ENCODE peak calls at places on chromosome 6, in seven cellular contexts. L is spleen, S is tibial nerve, A is HCT116, E is body of pancreas, Z is adrenal gland, I is HepG2. M is an unnamed sample. For H3K4me1, the result is how much of the 10 kb centered on the place peaks cover.

GRCh38 chr6:136593748-136594490 is 43.7 kb upstream of the MAP7 start:
- DNase-seq in L (no peak), S (no peak), A (peak), E (peak), Z (peak), I (peak), M (no peak)

GRCh38 chr6:30007132-30007764 is 53.8 kb upstream of the POLR1H start:
- DNase-seq in L (peak), S (no peak), A (no peak), E (peak), Z (no peak), I (no peak), M (no peak)

GRCh38 chr6:93786474-93787330 is 367.3 kb upstream of the EPHA7 start:
- DNase-seq in L (no peak), S (no peak), A (no peak), E (no peak), Z (no peak), I (no peak), M (no peak)

GRCh38 chr6:124148225-124148624 is 344.6 kb downstream of the NKAIN2 start:
- DNase-seq in L (no peak), S (no peak), A (no peak), E (no peak), Z (no peak), I (no peak), M (no peak)

GRCh38 chr6:84082693-84083265 is 49.2 kb downstream of the MRAP2 start:
- DNase-seq in L (no peak), S (no peak), A (no peak), E (no peak), Z (no peak), I (no peak), M (no peak)

GRCh38 chr6:2940851-2941250 is 30.5 kb downstream of the SERPINB6 start:
- DNase-seq in L (no peak), S (no peak), A (no peak), E (no peak), Z (no peak), I (no peak), M (no peak)

GRCh38 chr6:82363368-82364086 is at the start of gene TPBG:
- DNase-seq in L (peak), S (peak), A (peak), E (peak), Z (peak), I (peak), M (peak)

GRCh38 chr6:30716879-30717128 is 277 bp downstream of the MDC1 start:
- DNase-seq in L (no peak), S (no peak), A (no peak), E (no peak), Z (no peak), I (no peak), M (no peak)

GRCh38 chr6:10407674-10408054 is 7.2 kb downstream of the TFAP2A start:
- DNase-seq in L (no peak), S (no peak), A (no peak), E (no peak), Z (no peak), I (no peak), M (no peak)

GRCh38 chr6:5249451-5250122 is 11.2 kb downstream of the LYRM4 start:
- DNase-seq in L (no peak), S (no peak), A (no peak), E (no peak), Z (no peak), I (no peak), M (no peak)

GRCh38 chr6:41767112-41767946 is 12.4 kb downstream of the FRS3 start:
- DNase-seq in L (no peak), S (peak), A (no peak), E (peak), Z (peak), I (peak), M (peak)

GRCh38 chr6:155791891-155792290 is 336.3 kb upstream of the NOX3 start:
- DNase-seq in L (no peak), S (no peak), A (no peak), E (no peak), Z (no peak), I (no peak), M (no peak)

GRCh38 chr6:168247456-168248147 is 72.0 kb downstream of the DACT2 start:
- DNase-seq in L (no peak), S (peak), A (no peak), E (peak), Z (no peak), I (peak), M (no peak)

GRCh38 chr6:20404641-20405032 is 3.0 kb downstream of the E2F3 start:
- DNase-seq in L (peak), S (peak), A (peak), E (peak), Z (peak), I (peak), M (no peak)

GRCh38 chr6:36296240-36296639 is 26.4 kb downstream of the PNPLA1 start:
- DNase-seq in L (no peak), S (no peak), A (no peak), E (no peak), Z (no peak), I (no peak), M (no peak)

GRCh38 chr6:15826814-15827213 is 164.0 kb upstream of the DTNBP1 start:
- DNase-seq in L (no peak), S (no peak), A (no peak), E (no peak), Z (no peak), I (no peak), M (no peak)

GRCh38 chr6:170237999-170238740 is 52.7 kb downstream of the DLL1 start:
- DNase-seq in L (peak), S (no peak), A (no peak), E (peak), Z (no peak), I (no peak), M (no peak)

GRCh38 chr6:21666200-21666671 is 72.7 kb downstream of the SOX4 start:
- DNase-seq in L (peak), S (no peak), A (no peak), E (no peak), Z (no peak), I (no peak), M (peak)

GRCh38 chr6:156687875-156688549 is 89.2 kb upstream of the ARID1B start:
- DNase-seq in L (no peak), S (no peak), A (peak), E (peak), Z (peak), I (no peak), M (no peak)

GRCh38 chr6:119466226-119466625 is 116.7 kb upstream of the MAN1A1 start:
- DNase-seq in L (no peak), S (no peak), A (no peak), E (no peak), Z (no peak), I (no peak), M (no peak)

GRCh38 chr6:158773581-158774449 is 45.4 kb downstream of the EZR start:
- DNase-seq in L (no peak), S (no peak), A (no peak), E (no peak), Z (no peak), I (no peak), M (no peak)
- H3K4me1 ChIP-seq in L (under half), S (under half), A (half or more), E (under half), Z (under half), I (under half), M (under half)

GRCh38 chr6:105608393-105608705 is 205.5 kb upstream of the PREP start:
- DNase-seq in L (no peak), S (no peak), A (no peak), E (no peak), Z (no peak), I (no peak), M (no peak)

GRCh38 chr6:105611606-105612005 is 208.7 kb upstream of the PREP start:
- DNase-seq in L (no peak), S (no peak), A (no peak), E (no peak), Z (no peak), I (no peak), M (no peak)

GRCh38 chr6:105608711-105609374 is 206.0 kb upstream of the PREP start:
- DNase-seq in L (no peak), S (no peak), A (no peak), E (no peak), Z (no peak), I (peak), M (no peak)

GRCh38 chr6:105607624-105608392 is 204.9 kb upstream of the PREP start:
- DNase-seq in L (no peak), S (no peak), A (no peak), E (no peak), Z (no peak), I (no peak), M (no peak)

GRCh38 chr6:105609375-105609991 is 206.6 kb upstream of the PREP start:
- DNase-seq in L (no peak), S (no peak), A (no peak), E (peak), Z (peak), I (no peak), M (peak)
- TF ChIP-seq POLR2A in L (no peak), S (no peak), A (no peak), E (no peak), Z (no peak), I (no peak), M (no peak)

DNA sequence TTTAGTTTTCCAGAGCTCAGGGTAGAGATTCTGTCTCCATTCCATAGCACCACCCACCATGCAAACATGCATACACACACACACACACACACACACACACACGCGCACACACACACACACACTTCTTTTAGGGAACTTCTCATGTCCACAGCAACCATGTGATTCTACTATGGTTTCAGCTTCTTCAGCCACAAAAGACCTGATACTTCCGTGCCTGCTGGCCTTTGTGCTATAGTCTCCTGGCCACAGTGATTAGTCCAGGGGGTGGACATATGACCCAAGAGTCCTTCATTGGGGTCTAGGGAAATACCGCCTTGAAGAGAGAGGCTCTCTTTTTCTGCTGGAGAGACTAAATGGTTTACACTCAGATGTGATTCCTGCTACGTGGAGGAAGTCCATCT is 53.5 kb downstream of the CARMIL1 start:
- DNase-seq in L (no peak), S (no peak), A (no peak), E (no peak), Z (no peak), I (no peak), M (no peak)
- H3K4me1 ChIP-seq in L (under half), S (under half), A (under half), E (under half), Z (under half), I (under half), M (under half)

GRCh38 chr6:7200598-7201443 is 93.1 kb downstream of the RREB1 start:
- DNase-seq in L (no peak), S (no peak), A (no peak), E (peak), Z (no peak), I (peak), M (peak)

GRCh38 chr6:7204726-7205125 is 97.0 kb downstream of the RREB1 start:
- DNase-seq in L (no peak), S (no peak), A (no peak), E (no peak), Z (no peak), I (no peak), M (no peak)

GRCh38 chr6:7201444-7201731 is 93.6 kb downstream of the RREB1 start:
- DNase-seq in L (no peak), S (no peak), A (no peak), E (no peak), Z (no peak), I (no peak), M (no peak)

GRCh38 chr6:7203939-7204338 is 96.2 kb downstream of the RREB1 start:
- DNase-seq in L (no peak), S (no peak), A (no peak), E (no peak), Z (no peak), I (no peak), M (no peak)

DNA sequence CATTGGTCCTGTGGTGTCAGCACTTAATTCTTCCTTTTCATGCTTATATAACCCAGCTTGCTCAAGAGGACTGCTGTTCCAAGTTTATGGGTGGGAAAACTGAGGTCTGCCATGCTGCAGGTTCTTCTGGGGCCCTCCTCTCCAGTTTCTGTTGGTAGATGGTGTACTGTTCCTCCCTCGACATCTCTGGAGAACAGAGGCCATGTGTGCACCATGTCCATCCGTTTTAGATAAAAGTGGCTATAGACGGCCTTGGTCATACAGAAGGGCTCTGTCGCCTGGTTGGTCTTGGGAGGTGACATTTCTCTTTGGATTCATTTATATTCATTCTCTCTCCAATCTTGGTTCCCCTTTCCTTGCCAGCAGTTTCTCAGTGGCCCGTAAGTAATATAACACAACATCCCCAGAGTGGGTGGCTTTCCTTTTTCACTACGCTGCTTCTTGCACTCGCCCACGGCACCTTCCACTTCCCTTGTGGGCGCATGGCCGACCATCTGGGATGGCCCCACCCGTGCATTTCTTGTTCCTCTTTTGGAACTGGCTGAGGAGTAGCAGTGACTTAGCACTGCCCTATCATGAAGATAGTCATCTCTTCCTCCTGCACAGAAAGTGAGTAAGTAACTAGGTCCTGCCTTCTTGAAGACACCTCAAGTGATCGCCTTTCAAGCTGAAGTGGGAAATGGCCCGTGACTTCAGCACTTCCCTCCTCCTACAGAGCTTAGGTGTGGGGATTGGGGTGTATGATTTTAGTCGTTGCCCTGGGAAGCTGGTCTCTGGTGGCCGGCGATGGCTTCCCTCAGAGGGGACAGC is 94.2 kb downstream of the RREB1 start:
- DNase-seq in L (peak), S (peak), A (no peak), E (no peak), Z (no peak), I (no peak), M (no peak)
- TF ChIP-seq POLR2A in L (no peak), S (no peak), A (no peak), E (no peak), Z (no peak), I (no peak), M (no peak)

GRCh38 chr6:128364766-128365519 is 155.5 kb downstream of the PTPRK start:
- DNase-seq in L (no peak), S (no peak), A (no peak), E (no peak), Z (no peak), I (no peak), M (no peak)
- H3K4me1 ChIP-seq in L (under half), S (under half), A (under half), E (half or more), Z (under half), I (half or more), M (under half)

GRCh38 chr6:104953410-104953953 is 3.4 kb upstream of the LIN28B start:
- DNase-seq in L (no peak), S (no peak), A (no peak), E (no peak), Z (no peak), I (no peak), M (no peak)
- TF ChIP-seq POLR2A in L (no peak), S (no peak), A (no peak), E (no peak), Z (no peak), I (no peak), M (no peak)

GRCh38 chr6:151440930-151441329 is 11.0 kb downstream of the RMND1 start:
- DNase-seq in L (no peak), S (peak), A (no peak), E (no peak), Z (no peak), I (no peak), M (no peak)

GRCh38 chr6:151441390-151442166 is 10.3 kb downstream of the RMND1 start:
- DNase-seq in L (no peak), S (no peak), A (no peak), E (no peak), Z (no peak), I (peak), M (no peak)

GRCh38 chr6:151442359-151442758 is 9.6 kb downstream of the RMND1 start:
- DNase-seq in L (no peak), S (no peak), A (no peak), E (no peak), Z (no peak), I (no peak), M (no peak)

GRCh38 chr6:151443449-151443848 is 8.5 kb downstream of the RMND1 start:
- DNase-seq in L (no peak), S (peak), A (no peak), E (no peak), Z (no peak), I (no peak), M (no peak)

DNA sequence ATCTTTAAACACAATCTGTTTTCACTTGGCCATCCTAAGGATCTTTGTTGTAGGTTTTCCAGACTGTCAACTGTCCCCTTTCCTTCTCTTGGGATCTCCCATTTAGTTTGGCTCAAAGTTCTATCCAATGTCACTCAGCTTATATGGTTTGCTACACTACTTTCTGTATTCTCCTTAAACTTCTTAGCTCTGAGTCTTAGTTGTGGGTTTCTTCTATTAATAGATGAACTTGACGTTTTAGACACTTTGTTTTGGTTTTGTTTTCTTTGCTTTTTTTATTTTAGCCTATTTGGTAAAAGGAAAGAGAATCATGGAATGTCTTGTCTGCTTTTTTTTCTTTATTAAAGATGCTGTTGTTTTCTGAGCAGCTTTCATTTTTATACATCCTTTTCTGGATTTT is 11.4 kb downstream of the RMND1 start:
- DNase-seq in L (no peak), S (no peak), A (no peak), E (no peak), Z (no peak), I (no peak), M (no peak)
- H3K4me1 ChIP-seq in L (under half), S (under half), A (under half), E (under half), Z (under half), I (half or more), M (under half)

M was measured in breast epithelium.